ENCODE peak calls at places on chromosomes 13 and 19, in four cellular contexts. G is HepG2, K is A549, E is GM12878. I is an unnamed sample.

GRCh38 chr19:16316506-16316882 is 8.1 kb upstream of the KLF2 start:
- DNase-seq in G (no peak), K (no peak), E (no peak), I (no peak)

GRCh38 chr19:48206402-48207093 is 36.1 kb downstream of the ZSWIM9 start:
- DNase-seq in K (no peak), E (no peak), G (no peak), I (no peak)

GRCh38 chr19:15091918-15092753 is 10.1 kb downstream of the OR1I1 start:
- DNase-seq in E (no peak), G (peak), K (peak), I (peak)

GRCh38 chr13:95185851-95186250 is 115.4 kb downstream of the ABCC4 start:
- DNase-seq in E (no peak), G (no peak), K (no peak), I (no peak)

GRCh38 chr19:18878058-18878797 is 17.7 kb downstream of the CERS1 start:
- DNase-seq in K (no peak), G (no peak), E (no peak), I (no peak)

GRCh38 chr19:49512970-49513745 is 697 bp downstream of the FCGRT start:
- DNase-seq in E (no peak), K (no peak), G (peak), I (peak)

GRCh38 chr19:7515471-7516226 is at the start of gene ZNF358:
- DNase-seq in E (no peak), G (peak), K (peak), I (peak)

GRCh38 chr13:51861728-51862300 is at the start of gene CCDC70:
- DNase-seq in G (no peak), E (no peak), K (peak), I (peak)

GRCh38 chr13:80196756-80197155 is 144.2 kb downstream of the SPRY2 start:
- DNase-seq in K (no peak), E (no peak), G (no peak), I (no peak)

GRCh38 chr13:113367020-113367560 is 3.2 kb upstream of the GRTP1 start:
- DNase-seq in K (no peak), G (no peak), E (no peak), I (no peak)

GRCh38 chr19:18789883-18790565 is 1.1 kb downstream of the COMP start:
- DNase-seq in G (no peak), K (no peak), E (no peak), I (peak)

GRCh38 chr19:38264486-38265212 is at the start of gene SPINT2:
- DNase-seq in G (no peak), E (no peak), K (no peak), I (no peak)

GRCh38 chr19:5090780-5091575 is 122.1 kb downstream of the KDM4B start:
- DNase-seq in G (no peak), E (no peak), K (no peak), I (peak)

GRCh38 chr19:15107056-15108010 is at the start of gene SYDE1:
- DNase-seq in K (peak), E (no peak), G (peak), I (no peak)

GRCh38 chr13:112983428-112984196 is 14.6 kb downstream of the MCF2L start:
- DNase-seq in G (peak), K (no peak), E (no peak), I (peak)

GRCh38 chr19:46602392-46603194 is 1.5 kb downstream of the CALM3 start:
- DNase-seq in K (no peak), G (no peak), E (no peak), I (no peak)

GRCh38 chr19:17797397-17798201 is 2.7 kb downstream of the B3GNT3 start:
- DNase-seq in G (peak), K (peak), E (no peak), I (no peak)

GRCh38 chr13:49185264-49185663 is 34.9 kb upstream of the MLNR start:
- DNase-seq in G (no peak), K (peak), E (peak), I (no peak)

GRCh38 chr19:57280913-57281425 is 684 bp downstream of the ZNF460 start:
- DNase-seq in G (no peak), E (no peak), K (peak), I (no peak)

GRCh38 chr13:77516342-77516789 is 19.1 kb upstream of the SCEL start:
- DNase-seq in E (no peak), G (no peak), K (no peak), I (no peak)

GRCh38 chr19:1980068-1980467 is 35.4 kb downstream of the BTBD2 start:
- DNase-seq in E (no peak), K (no peak), G (no peak), I (no peak)

GRCh38 chr19:41175825-41176734 is 16.9 kb upstream of the CYP2S1 start:
- DNase-seq in E (no peak), K (peak), G (peak), I (no peak)

GRCh38 chr19:45403781-45404556 is 900 bp downstream of the PPP1R13L start:
- DNase-seq in G (peak), K (peak), E (no peak), I (peak)

GRCh38 chr19:48968179-48968661 is 3.1 kb downstream of the FTL start:
- DNase-seq in E (no peak), K (no peak), G (peak), I (no peak)

GRCh38 chr19:58558623-58559274 is 338 bp upstream of the UBE2M start:
- DNase-seq in K (peak), G (peak), E (peak), I (peak)

GRCh38 chr13:65943711-65944110 is 1286.4 kb downstream of the PCDH9 start:
- DNase-seq in K (no peak), E (no peak), G (no peak), I (no peak)

GRCh38 chr19:3336680-3337523 is 29.5 kb upstream of the NFIC start:
- DNase-seq in E (no peak), K (peak), G (peak), I (no peak)
- TF ChIP-seq ESRRA in E (no peak), K (no peak), G (no peak), I (no peak)

GRCh38 chr13:31264146-31264545 is 64.4 kb downstream of the B3GLCT start:
- DNase-seq in E (no peak), K (no peak), G (no peak), I (no peak)
- TF ChIP-seq REST in E (no peak), K (no peak), G (no peak), I (no peak)

GRCh38 chr19:42290136-42290522 is 11.8 kb upstream of the PRR19 start:
- DNase-seq in G (no peak), K (no peak), E (no peak), I (no peak)

GRCh38 chr19:42291437-42291815 is 10.5 kb upstream of the PRR19 start:
- DNase-seq in G (no peak), E (no peak), K (no peak), I (no peak)

GRCh38 chr19:42289556-42290041 is 12.3 kb upstream of the PRR19 start:
- DNase-seq in G (no peak), K (no peak), E (no peak), I (no peak)

GRCh38 chr19:42292042-42292960 is 9.6 kb upstream of the PRR19 start:
- DNase-seq in E (no peak), K (no peak), G (no peak), I (no peak)

GRCh38 chr19:42290523-42291436 is 11.2 kb upstream of the PRR19 start:
- DNase-seq in G (peak), E (no peak), K (peak), I (peak)
- TF ChIP-seq ESRRA in G (no peak), E (no peak), K (no peak), I (no peak)

DNA sequence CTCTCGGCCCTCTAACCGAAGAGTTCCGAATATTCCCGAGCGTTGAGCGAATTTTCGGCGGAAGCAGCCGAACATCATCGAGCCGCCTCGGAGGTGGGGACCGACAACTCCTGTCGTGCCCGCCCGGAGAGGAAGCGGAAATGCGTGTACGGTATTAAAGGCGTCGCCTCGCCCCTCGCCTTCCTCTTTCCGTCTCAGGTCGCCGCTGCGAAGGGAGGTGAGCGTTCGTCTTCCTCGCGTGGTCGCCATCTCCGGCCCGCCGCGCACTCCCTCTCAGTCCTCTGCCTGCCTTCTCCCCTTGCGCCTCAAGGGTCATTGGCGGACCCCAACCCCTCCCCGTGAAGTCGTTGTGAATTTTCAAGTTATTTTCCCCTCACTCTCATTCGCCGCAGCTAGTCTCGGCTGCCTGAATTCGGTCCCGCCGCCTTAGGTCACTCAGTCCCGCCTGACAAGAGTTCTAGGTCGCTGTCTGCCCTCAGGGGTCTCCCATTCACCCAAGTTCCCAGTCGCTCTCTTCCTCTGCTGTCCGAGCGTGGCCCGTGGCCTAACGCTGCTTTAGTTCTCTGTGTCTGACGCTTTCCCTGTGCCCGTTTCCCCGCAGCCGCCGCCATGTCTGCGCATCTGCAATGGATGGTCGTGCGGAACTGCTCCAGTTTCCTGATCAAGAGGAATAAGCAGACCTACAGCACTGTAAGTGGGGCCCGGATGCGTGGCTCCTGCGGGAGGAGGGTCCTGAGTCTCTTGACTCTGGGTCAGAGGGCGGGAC is at the start of gene RPL28:
- DNase-seq in E (peak), G (peak), K (peak), I (peak)
- TF ChIP-seq REST in E (peak), G (no peak), K (no peak), I (peak)

GRCh38 chr19:42567567-42567966 is 27.2 kb downstream of the CEACAM8 start:
- DNase-seq in G (no peak), K (no peak), E (no peak), I (no peak)

GRCh38 chr19:42561512-42561911 is 33.2 kb downstream of the CEACAM8 start:
- DNase-seq in G (no peak), K (no peak), E (no peak), I (no peak)

GRCh38 chr19:42560731-42561130 is 32.5 kb upstream of the CEACAM1 start:
- DNase-seq in G (no peak), K (no peak), E (no peak), I (no peak)

GRCh38 chr19:42568006-42568405 is 26.7 kb downstream of the CEACAM8 start:
- DNase-seq in E (no peak), K (no peak), G (no peak), I (no peak)

DNA sequence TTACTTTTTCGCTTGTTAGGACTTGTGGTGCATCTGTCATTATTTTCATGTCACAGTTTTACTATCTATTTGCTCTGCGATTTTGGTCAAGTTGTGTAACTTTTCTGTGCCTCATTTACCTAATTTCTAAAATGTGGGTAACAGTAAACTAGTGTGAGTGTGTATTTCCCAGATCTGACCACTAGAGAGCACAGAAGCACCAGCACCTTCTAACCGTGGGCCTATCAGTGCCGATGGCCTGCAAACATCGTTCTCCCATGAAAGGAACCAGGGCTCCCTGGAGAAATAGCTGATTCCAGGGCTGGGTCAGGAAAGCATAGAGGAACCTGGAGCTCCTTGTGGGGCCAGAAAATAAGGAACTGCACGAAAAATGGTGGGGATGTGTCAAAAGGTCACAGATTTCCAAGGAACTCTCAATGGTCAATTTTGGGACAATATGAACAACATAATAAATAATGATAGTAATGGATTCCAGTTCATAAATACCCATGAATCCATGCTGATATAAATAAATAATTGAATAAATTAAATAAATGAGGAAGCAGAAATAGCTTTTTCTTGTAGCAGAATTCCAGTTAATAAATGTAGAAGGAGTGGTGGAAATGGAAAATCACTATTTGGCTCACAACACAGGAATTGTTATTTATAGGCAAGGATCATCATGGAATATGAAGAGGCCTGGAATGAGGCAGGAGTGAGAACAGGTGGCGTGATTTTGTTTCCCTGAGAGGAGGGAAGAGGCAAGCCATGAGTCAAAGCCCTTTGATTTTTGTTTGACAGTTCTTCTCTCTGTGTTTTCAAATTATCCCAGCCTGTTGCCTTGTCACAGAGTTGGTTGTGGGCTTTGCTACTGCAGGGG is 31.1 kb downstream of the CEACAM8 start:
- DNase-seq in K (peak), E (no peak), G (peak), I (peak)
- TF ChIP-seq ESRRA in K (no peak), E (no peak), G (no peak), I (no peak)

GRCh38 chr19:33132021-33132420 is at the start of gene WDR88:
- DNase-seq in E (no peak), K (no peak), G (no peak), I (no peak)

GRCh38 chr19:33133438-33134031 is 1.6 kb downstream of the WDR88 start:
- DNase-seq in G (peak), E (no peak), K (peak), I (peak)

GRCh38 chr19:33132425-33132824 is 511 bp downstream of the WDR88 start:
- DNase-seq in G (no peak), K (peak), E (no peak), I (peak)

GRCh38 chr19:33129901-33130300 is 2.0 kb upstream of the WDR88 start:
- DNase-seq in G (no peak), K (no peak), E (no peak), I (no peak)

GRCh38 chr19:33130433-33130832 is 1.5 kb upstream of the WDR88 start:
- DNase-seq in E (no peak), K (no peak), G (no peak), I (no peak)
- TF ChIP-seq REST in E (no peak), K (no peak), G (no peak), I (no peak)

DNA sequence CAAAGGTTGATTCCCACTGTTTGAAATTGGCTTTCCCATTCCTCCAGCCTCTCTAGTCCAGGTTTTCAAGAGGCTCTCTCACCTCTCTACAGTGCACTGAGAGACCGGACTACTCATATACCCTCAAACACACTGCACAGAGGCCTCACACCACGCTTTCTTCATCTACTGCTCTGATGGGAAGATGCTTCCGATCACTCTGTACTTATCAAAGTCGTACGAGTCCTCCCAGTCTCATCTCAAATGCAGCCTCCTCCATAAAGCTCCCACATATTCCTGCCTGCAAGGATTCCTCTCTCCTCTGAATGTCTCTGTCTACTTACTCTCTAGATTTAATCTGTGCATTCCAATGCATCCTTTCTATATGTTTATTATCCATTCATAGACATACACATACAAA is 164.4 kb downstream of the EFNB2 start:
- DNase-seq in K (no peak), E (no peak), G (no peak), I (no peak)
- TF ChIP-seq ESRRA in K (no peak), E (no peak), G (no peak), I (no peak)

GRCh38 chr19:11100064-11100463 is 10.8 kb downstream of the LDLR start:
- DNase-seq in E (no peak), G (no peak), K (no peak), I (no peak)
- TF ChIP-seq REST in E (no peak), G (no peak), K (no peak), I (no peak)

DNA sequence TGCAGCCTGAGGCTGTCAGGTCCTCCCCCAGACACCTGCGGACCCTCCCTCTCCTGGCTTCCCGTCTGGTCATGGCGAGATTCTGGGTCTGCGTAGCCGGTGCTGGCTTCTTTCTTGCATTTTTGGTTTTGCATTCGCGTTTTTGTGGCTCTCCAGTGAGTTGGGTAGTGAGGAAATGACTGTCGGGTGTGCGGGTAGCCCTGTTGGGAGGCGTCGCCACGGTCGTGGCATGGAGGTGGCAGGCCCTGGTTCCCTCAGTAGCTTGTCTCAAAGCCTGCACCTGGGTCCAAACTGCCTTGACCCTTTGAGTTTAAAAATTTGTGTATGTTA is 278 bp downstream of the NHLRC3 start:
- DNase-seq in E (no peak), G (peak), K (peak), I (peak)
- TF ChIP-seq ESRRA in E (no peak), G (no peak), K (no peak), I (no peak)

GRCh38 chr13:60163525-60164471 is at the start of gene DIAPH3:
- DNase-seq in G (peak), E (peak), K (peak), I (peak)
- TF ChIP-seq REST in G (no peak), E (no peak), K (no peak), I (no peak)

I was measured in K562.